ENCODE peak calls at places on chromosomes 5 and 9, in nine cellular contexts. V, N, S, T, P, M, R, C and A are unnamed samples.

GRCh38 chr9:88052446-88052845 is 78.1 kb upstream of the CDK20 start:
- DNase-seq in V (no peak), N (no peak), S (no peak), T (no peak), P (no peak), M (no peak), R (no peak), C (no peak), A (no peak)

GRCh38 chr5:139651502-139651862 is 3.3 kb downstream of the CXXC5 start:
- DNase-seq in V (no peak), N (no peak), S (no peak), T (no peak), P (no peak), M (peak), R (no peak), C (peak), A (no peak)

GRCh38 chr5:171598279-171599152 is 179.1 kb downstream of the FGF18 start:
- DNase-seq in V (no peak), N (no peak), S (no peak), T (peak), P (no peak), M (no peak), R (no peak), C (no peak), A (no peak)

GRCh38 chr9:72733896-72734295 is 212.5 kb downstream of the TMC1 start:
- DNase-seq in V (no peak), N (no peak), S (no peak), T (no peak), P (no peak), M (no peak), R (no peak), C (no peak), A (no peak)

GRCh38 chr5:427415-428087 is 15.4 kb upstream of the EXOC3 start:
- DNase-seq in V (no peak), N (no peak), S (no peak), T (no peak), P (peak), M (no peak), R (no peak), C (no peak), A (peak)

GRCh38 chr5:136269978-136270377 is 77.0 kb upstream of the SMIM32 start:
- DNase-seq in V (no peak), N (no peak), S (no peak), T (no peak), P (no peak), M (no peak), R (no peak), C (no peak), A (no peak)

GRCh38 chr9:131467214-131467935 is 35.3 kb upstream of the POMT1 start:
- DNase-seq in V (no peak), N (no peak), S (peak), T (no peak), P (peak), M (no peak), R (no peak), C (no peak), A (no peak)

GRCh38 chr9:93965830-93966577 is 10.8 kb upstream of the BARX1 start:
- DNase-seq in V (no peak), N (no peak), S (no peak), T (peak), P (no peak), M (no peak), R (no peak), C (no peak), A (no peak)

GRCh38 chr9:81893929-81894328 is 34.3 kb upstream of the SPATA31D4 start:
- DNase-seq in V (no peak), N (no peak), S (no peak), T (no peak), P (no peak), M (no peak), R (no peak), C (peak), A (no peak)

GRCh38 chr9:13847270-13847669 is 466.7 kb downstream of the NFIB start:
- DNase-seq in V (no peak), N (no peak), S (no peak), T (no peak), P (no peak), M (no peak), R (no peak), C (no peak), A (no peak)

GRCh38 chr9:35500130-35500748 is 10.3 kb downstream of the RUSC2 start:
- DNase-seq in V (no peak), N (no peak), S (no peak), T (no peak), P (no peak), M (no peak), R (no peak), C (no peak), A (no peak)

GRCh38 chr9:117494401-117495130 is 79.7 kb upstream of the ASTN2 start:
- DNase-seq in V (no peak), N (no peak), S (no peak), T (no peak), P (no peak), M (no peak), R (peak), C (no peak), A (no peak)

GRCh38 chr5:83220331-83220730 is 143.0 kb downstream of the XRCC4 start:
- DNase-seq in V (no peak), N (no peak), S (no peak), T (peak), P (no peak), M (no peak), R (no peak), C (no peak), A (no peak)

GRCh38 chr9:104256710-104257091 is 162.6 kb downstream of the SMC2 start:
- DNase-seq in V (no peak), N (no peak), S (no peak), T (no peak), P (no peak), M (no peak), R (no peak), C (no peak), A (no peak)

GRCh38 chr9:8823131-8823895 is 1023.7 kb upstream of the DMAC1 start:
- DNase-seq in V (no peak), N (no peak), S (no peak), T (no peak), P (no peak), M (no peak), R (no peak), C (no peak), A (no peak)

GRCh38 chr9:34684145-34684544 is 6.9 kb downstream of the CCL19 start:
- DNase-seq in V (no peak), N (no peak), S (no peak), T (no peak), P (no peak), M (no peak), R (no peak), C (no peak), A (no peak)

GRCh38 chr9:4423207-4423610 is 67.1 kb upstream of the SLC1A1 start:
- DNase-seq in V (no peak), N (no peak), S (no peak), T (peak), P (no peak), M (no peak), R (no peak), C (no peak), A (no peak)

GRCh38 chr5:156951354-156951753 is 11.7 kb downstream of the TIMD4 start:
- DNase-seq in V (no peak), N (no peak), S (no peak), T (no peak), P (no peak), M (no peak), R (no peak), C (no peak), A (no peak)

GRCh38 chr5:157390179-157390923 is 69.7 kb upstream of the NIPAL4 start:
- DNase-seq in V (peak), N (peak), S (no peak), T (no peak), P (peak), M (no peak), R (no peak), C (peak), A (no peak)

GRCh38 chr5:127442085-127442484 is 75.4 kb upstream of the PRRC1 start:
- DNase-seq in V (no peak), N (no peak), S (no peak), T (peak), P (no peak), M (no peak), R (no peak), C (peak), A (no peak)

GRCh38 chr5:154817815-154818214 is 32.6 kb downstream of the FAXDC2 start:
- DNase-seq in V (no peak), N (no peak), S (no peak), T (no peak), P (no peak), M (no peak), R (no peak), C (no peak), A (no peak)

GRCh38 chr5:72234265-72234700 is 85.8 kb downstream of the MRPS27 start:
- DNase-seq in V (no peak), N (no peak), S (no peak), T (peak), P (no peak), M (no peak), R (no peak), C (peak), A (no peak)

GRCh38 chr5:157263586-157264090 is 2.3 kb upstream of the CYFIP2 start:
- DNase-seq in V (no peak), N (no peak), S (no peak), T (no peak), P (no peak), M (no peak), R (no peak), C (no peak), A (no peak)

GRCh38 chr5:1727571-1727970 is 72.1 kb downstream of the MRPL36 start:
- DNase-seq in V (peak), N (no peak), S (no peak), T (peak), P (peak), M (peak), R (no peak), C (no peak), A (peak)

GRCh38 chr9:73583590-73583989 is 431.9 kb downstream of the ANXA1 start:
- DNase-seq in V (no peak), N (no peak), S (no peak), T (no peak), P (no peak), M (no peak), R (no peak), C (no peak), A (no peak)

GRCh38 chr5:60972225-60972624 is 27.2 kb downstream of the NDUFAF2 start:
- DNase-seq in V (no peak), N (no peak), S (no peak), T (no peak), P (no peak), M (no peak), R (no peak), C (no peak), A (no peak)

GRCh38 chr5:90226433-90227099 is 183.0 kb downstream of the CETN3 start:
- DNase-seq in V (no peak), N (no peak), S (no peak), T (no peak), P (no peak), M (no peak), R (peak), C (no peak), A (no peak)

GRCh38 chr9:92480332-92480771 is 2.0 kb downstream of the ASPN start:
- DNase-seq in V (peak), N (no peak), S (no peak), T (no peak), P (no peak), M (no peak), R (no peak), C (peak), A (no peak)

GRCh38 chr9:125446581-125447094 is 185.0 kb downstream of the GAPVD1 start:
- DNase-seq in V (no peak), N (no peak), S (no peak), T (no peak), P (no peak), M (no peak), R (no peak), C (no peak), A (no peak)

GRCh38 chr9:16625831-16626230 is 244.6 kb downstream of the BNC2 start:
- DNase-seq in V (no peak), N (no peak), S (no peak), T (peak), P (no peak), M (no peak), R (no peak), C (peak), A (no peak)

GRCh38 chr5:89930591-89931383 is 478.8 kb downstream of the CETN3 start:
- DNase-seq in V (no peak), N (no peak), S (no peak), T (no peak), P (no peak), M (no peak), R (no peak), C (peak), A (no peak)

GRCh38 chr9:37801959-37802711 is 1.5 kb downstream of the DCAF10 start:
- DNase-seq in V (no peak), N (no peak), S (no peak), T (no peak), P (no peak), M (no peak), R (no peak), C (no peak), A (no peak)
- H3K27ac ChIP-seq in V (no peak), N (no peak), S (no peak), T (no peak), P (peak), M (no peak), R (no peak), C (no peak), A (no peak)

GRCh38 chr5:52708463-52708862 is 79.3 kb upstream of the ITGA1 start:
- DNase-seq in V (no peak), N (no peak), S (no peak), T (no peak), P (no peak), M (no peak), R (no peak), C (peak), A (no peak)

GRCh38 chr5:52712354-52712753 is 75.4 kb upstream of the ITGA1 start:
- DNase-seq in V (no peak), N (no peak), S (no peak), T (no peak), P (no peak), M (no peak), R (no peak), C (no peak), A (no peak)

GRCh38 chr5:52710972-52711596 is 76.6 kb upstream of the ITGA1 start:
- DNase-seq in V (no peak), N (no peak), S (no peak), T (no peak), P (no peak), M (no peak), R (no peak), C (peak), A (no peak)

GRCh38 chr5:52709171-52709925 is 78.4 kb upstream of the ITGA1 start:
- DNase-seq in V (no peak), N (no peak), S (no peak), T (no peak), P (no peak), M (no peak), R (no peak), C (peak), A (no peak)

GRCh38 chr5:52710310-52710971 is 77.3 kb upstream of the ITGA1 start:
- DNase-seq in V (no peak), N (no peak), S (no peak), T (no peak), P (no peak), M (no peak), R (no peak), C (no peak), A (no peak)
- H3K27ac ChIP-seq in V (no peak), N (no peak), S (no peak), T (no peak), P (no peak), M (peak), R (no peak), C (peak), A (peak)

GRCh38 chr9:85224729-85225128 is 517.0 kb downstream of the AGTPBP1 start:
- DNase-seq in V (no peak), N (no peak), S (no peak), T (no peak), P (no peak), M (no peak), R (no peak), C (peak), A (no peak)

GRCh38 chr9:85224301-85224700 is 517.5 kb downstream of the AGTPBP1 start:
- DNase-seq in V (no peak), N (no peak), S (no peak), T (no peak), P (no peak), M (no peak), R (no peak), C (no peak), A (no peak)

GRCh38 chr9:85228111-85228855 is 513.5 kb downstream of the AGTPBP1 start:
- DNase-seq in V (no peak), N (no peak), S (no peak), T (no peak), P (no peak), M (no peak), R (no peak), C (no peak), A (no peak)

DNA sequence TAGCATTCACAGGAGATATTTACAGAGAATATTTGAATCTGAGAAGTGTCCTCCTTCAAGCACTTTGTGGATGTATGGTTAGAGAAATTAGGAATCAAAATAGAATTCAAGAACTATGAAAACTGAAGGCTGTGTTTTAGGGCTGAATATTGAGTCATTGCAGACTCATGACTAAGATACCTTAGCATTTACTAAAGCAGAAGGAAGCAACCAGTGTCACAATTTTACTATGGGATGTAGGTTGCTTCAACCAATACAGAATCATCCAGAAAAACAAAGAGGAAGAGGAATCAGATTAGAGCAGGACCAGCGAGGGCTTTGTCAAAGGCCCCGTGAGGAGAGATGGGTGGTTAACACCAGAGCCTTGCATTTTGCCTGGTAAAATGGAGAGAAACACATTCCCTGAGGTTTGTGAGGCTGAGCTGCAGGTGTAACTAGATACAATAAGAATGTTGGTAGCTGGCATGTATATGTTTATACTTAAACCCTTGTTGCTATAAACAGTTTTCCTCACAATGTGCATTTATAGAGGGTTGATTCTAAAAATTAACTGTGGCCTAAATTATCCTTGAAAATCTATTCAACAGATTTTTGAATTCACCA is 518.1 kb downstream of the AGTPBP1 start:
- DNase-seq in V (no peak), N (no peak), S (no peak), T (no peak), P (no peak), M (no peak), R (no peak), C (no peak), A (no peak)
- H3K27ac ChIP-seq in V (no peak), N (no peak), S (no peak), T (no peak), P (no peak), M (no peak), R (no peak), C (no peak), A (no peak)

DNA sequence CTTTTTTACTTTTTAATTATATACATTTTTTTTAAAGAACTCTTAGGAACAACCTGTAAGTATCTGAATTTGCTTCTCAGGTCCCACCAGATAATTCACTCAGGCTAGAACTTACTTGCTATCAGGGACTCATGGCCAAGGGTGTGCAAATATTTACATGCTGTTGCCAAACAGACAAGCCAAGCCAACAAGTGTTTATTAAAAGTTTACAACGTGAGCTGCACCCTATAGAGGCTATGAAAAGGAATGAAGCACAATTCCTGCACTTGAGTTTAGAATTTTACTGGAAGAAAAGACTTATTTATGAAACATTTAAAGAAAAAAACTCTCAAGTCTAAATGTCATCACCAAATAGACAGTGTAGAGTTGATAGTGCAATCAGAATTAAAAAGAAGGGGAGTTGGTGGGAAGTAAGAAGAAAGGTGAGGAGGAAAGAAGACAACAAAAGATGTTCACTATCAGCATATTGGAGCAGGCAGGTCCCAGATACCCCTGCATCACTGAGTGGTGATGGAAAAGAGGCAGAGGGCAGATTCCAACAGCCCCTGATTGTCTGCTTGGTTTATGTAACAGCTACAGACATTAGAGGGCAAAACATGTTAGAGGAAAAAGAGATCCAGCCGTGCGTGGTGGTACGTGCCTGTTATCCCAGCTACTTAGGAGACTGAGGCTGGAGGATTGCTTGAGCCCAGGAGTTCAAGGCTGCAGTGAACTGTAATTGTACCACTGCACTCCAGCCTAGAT is 32.8 kb downstream of the SH3RF2 start:
- DNase-seq in V (peak), N (no peak), S (peak), T (no peak), P (no peak), M (no peak), R (no peak), C (no peak), A (no peak)
- H3K27ac ChIP-seq in V (no peak), N (no peak), S (peak), T (no peak), P (no peak), M (no peak), R (no peak), C (no peak), A (no peak)

DNA sequence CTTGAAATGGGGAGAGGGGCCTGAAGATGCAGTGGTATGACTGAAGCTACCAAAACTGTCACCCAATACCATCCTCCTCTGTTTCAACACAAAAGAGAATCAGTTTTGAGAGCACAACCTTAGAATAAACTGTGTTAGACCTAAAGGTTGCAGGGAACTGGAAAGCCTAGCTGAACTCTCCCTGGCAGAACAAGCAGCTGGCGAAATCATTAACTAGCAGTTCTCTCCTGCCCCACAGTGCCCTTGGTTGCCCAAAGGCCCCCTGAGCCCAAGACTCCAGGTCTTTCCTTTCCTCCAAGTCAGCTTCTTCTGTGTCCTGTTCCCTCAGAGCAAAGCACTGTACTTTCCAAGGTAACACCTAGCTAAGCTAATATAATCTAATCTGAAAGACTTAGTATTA is 135.4 kb upstream of the SLC30A5 start:
- DNase-seq in V (no peak), N (no peak), S (no peak), T (no peak), P (no peak), M (no peak), R (no peak), C (no peak), A (no peak)
- H3K27ac ChIP-seq in V (no peak), N (no peak), S (no peak), T (no peak), P (no peak), M (no peak), R (no peak), C (no peak), A (no peak)

GRCh38 chr9:37290366-37290765 is 132.1 kb upstream of the GRHPR start:
- DNase-seq in V (no peak), N (no peak), S (no peak), T (no peak), P (no peak), M (no peak), R (no peak), C (no peak), A (no peak)
- H3K27ac ChIP-seq in V (no peak), N (no peak), S (no peak), T (no peak), P (no peak), M (no peak), R (no peak), C (peak), A (no peak)

GRCh38 chr5:78746990-78747389 is 98.4 kb upstream of the LHFPL2 start:
- DNase-seq in V (no peak), N (no peak), S (no peak), T (peak), P (no peak), M (no peak), R (no peak), C (no peak), A (no peak)
- H3K27ac ChIP-seq in V (no peak), N (no peak), S (no peak), T (no peak), P (no peak), M (no peak), R (no peak), C (peak), A (peak)

DNA sequence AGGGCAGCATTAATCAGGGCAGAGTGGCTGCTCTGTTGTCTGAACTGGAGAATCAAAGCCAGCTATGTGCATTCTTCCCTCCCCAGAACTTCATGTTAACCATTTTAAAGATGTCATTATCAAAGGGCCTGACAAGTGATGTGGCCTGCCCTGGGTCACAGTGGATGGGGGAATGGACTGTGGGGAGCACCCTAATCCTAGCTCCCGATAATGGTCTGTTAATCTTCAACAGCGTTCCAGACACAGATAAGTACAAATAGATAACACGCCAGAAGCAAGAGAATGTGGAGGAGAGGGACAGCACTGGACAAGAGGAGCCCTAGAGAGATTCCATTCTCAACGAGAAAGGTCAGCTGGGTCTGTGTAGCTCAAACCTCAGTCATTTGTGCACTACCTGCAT is 77.5 kb downstream of the DPYSL3 start:
- DNase-seq in V (no peak), N (no peak), S (no peak), T (no peak), P (no peak), M (no peak), R (no peak), C (no peak), A (no peak)
- H3K27ac ChIP-seq in V (peak), N (no peak), S (no peak), T (peak), P (no peak), M (no peak), R (no peak), C (no peak), A (peak)